ENCODE peak calls at places on chromosomes 5 and 9, in five cellular contexts. S, E, Y, R and F are unnamed samples.

GRCh38 chr5:45639038-45639437 is 57.1 kb downstream of the HCN1 start:
- DNase-seq in Y (no peak), S (no peak), E (no peak), R (no peak), F (peak; percentile 0)

GRCh38 chr5:102826629-102827028 is 71.5 kb downstream of the PAM start:
- DNase-seq in Y (no peak), R (no peak), S (no peak), E (no peak), F (peak; percentile 4)

GRCh38 chr9:31908158-31908890 is 476.1 kb upstream of the ACO1 start:
- DNase-seq in E (no peak), R (no peak), S (no peak), Y (no peak), F (peak; percentile 85)

GRCh38 chr9:119365291-119366027 is 3.8 kb downstream of the BRINP1 start:
- DNase-seq in S (no peak), E (no peak), Y (no peak), R (no peak), F (peak; percentile 43)

GRCh38 chr5:87231037-87231808 is 36.5 kb upstream of the RASA1 start:
- DNase-seq in E (no peak), Y (no peak), R (no peak), S (no peak), F (no peak)

GRCh38 chr5:56487528-56488115 is 254.5 kb upstream of the ANKRD55 start:
- DNase-seq in Y (no peak), S (no peak), R (no peak), E (no peak), F (no peak)

GRCh38 chr9:7094052-7094451 is 336.3 kb downstream of the KDM4C start:
- DNase-seq in S (no peak), R (no peak), Y (no peak), E (no peak), F (peak; percentile 37)

GRCh38 chr5:92421937-92422336 is 1038.8 kb upstream of the ARRDC3 start:
- DNase-seq in E (no peak), S (no peak), R (no peak), Y (peak; percentile 30), F (no peak)

GRCh38 chr9:114290561-114290986 is 32.3 kb upstream of the ORM1 start:
- DNase-seq in E (peak; percentile 8), Y (no peak), R (peak; percentile 1), S (peak; percentile 32), F (no peak)

GRCh38 chr9:116414374-116414773 is 260.8 kb downstream of the PAPPA start:
- DNase-seq in Y (no peak), R (no peak), E (no peak), S (no peak), F (no peak)

GRCh38 chr5:160961761-160962160 is 109.8 kb upstream of the ATP10B start:
- DNase-seq in S (no peak), E (no peak), R (no peak), Y (no peak), F (peak; percentile 51)

GRCh38 chr9:81150016-81150625 is 539.2 kb downstream of the TLE1 start:
- DNase-seq in Y (no peak), R (no peak), S (no peak), E (no peak), F (no peak)

GRCh38 chr5:122312670-122312988 is 592 bp downstream of the SNCAIP start:
- DNase-seq in S (no peak), Y (no peak), R (no peak), E (peak; percentile 13), F (peak; percentile 15)

GRCh38 chr5:157926171-157926671 is 67.3 kb upstream of the CLINT1 start:
- DNase-seq in S (no peak), R (no peak), E (no peak), Y (no peak), F (no peak)

GRCh38 chr9:92911496-92912475 is 33.9 kb upstream of the ZNF484 start:
- DNase-seq in R (no peak), Y (no peak), E (no peak), S (no peak), F (peak; percentile 22)

GRCh38 chr9:21576331-21577189 is 94.4 kb upstream of the IFNE start:
- DNase-seq in Y (peak; percentile 38), R (no peak), S (no peak), E (no peak), F (peak; percentile 93)

GRCh38 chr9:347667-348292 is 133.1 kb downstream of the DOCK8 start:
- DNase-seq in E (no peak), S (no peak), R (no peak), Y (peak; percentile 1), F (peak; percentile 62)

GRCh38 chr5:2705861-2706260 is 45.6 kb downstream of the IRX2 start:
- DNase-seq in S (no peak), E (no peak), R (no peak), Y (no peak), F (no peak)

GRCh38 chr9:4339783-4340335 is 40.0 kb upstream of the GLIS3 start:
- DNase-seq in S (no peak), R (no peak), E (no peak), Y (no peak), F (peak; percentile 23)

GRCh38 chr9:109889456-109889855 is 109.5 kb downstream of the PALM2AKAP2 start:
- DNase-seq in S (no peak), Y (no peak), E (no peak), R (no peak), F (peak; percentile 95)

GRCh38 chr5:35478856-35479682 is 138.6 kb upstream of the SPEF2 start:
- DNase-seq in Y (no peak), R (no peak), E (no peak), S (no peak), F (peak; percentile 50)

GRCh38 chr5:24381861-24382460 is 262.8 kb downstream of the CDH10 start:
- DNase-seq in Y (no peak), E (no peak), S (no peak), R (no peak), F (peak; percentile 2)

GRCh38 chr5:36444582-36444999 is 142.9 kb upstream of the RANBP3L start:
- DNase-seq in R (peak; percentile 13), E (peak; percentile 21), Y (no peak), S (no peak), F (peak; percentile 80)

GRCh38 chr5:15209053-15209762 is 290.8 kb upstream of the FBXL7 start:
- DNase-seq in R (no peak), E (no peak), Y (no peak), S (no peak), F (no peak)

GRCh38 chr9:81823672-81824554 is 104.3 kb upstream of the SPATA31D4 start:
- DNase-seq in Y (no peak), R (no peak), E (no peak), S (no peak), F (no peak)

GRCh38 chr5:14588758-14589543 is 7.4 kb downstream of the OTULINL start:
- DNase-seq in E (no peak), R (no peak), Y (no peak), S (peak; percentile 76), F (no peak)

GRCh38 chr5:38403407-38403806 is 145.0 kb downstream of the EGFLAM start:
- DNase-seq in S (no peak), E (no peak), R (no peak), Y (no peak), F (peak; percentile 43)

GRCh38 chr9:113042884-113043657 is 13.5 kb downstream of the ZFP37 start:
- DNase-seq in E (no peak), R (no peak), S (no peak), Y (no peak), F (peak; percentile 7)

GRCh38 chr5:23468658-23469057 is 38.8 kb upstream of the PRDM9 start:
- DNase-seq in R (no peak), Y (no peak), E (no peak), S (no peak), F (no peak)

GRCh38 chr5:109703165-109703564 is 13.4 kb downstream of the MAN2A1 start:
- DNase-seq in E (no peak), R (no peak), S (no peak), Y (no peak), F (no peak)

GRCh38 chr5:74595143-74595915 is 45.2 kb downstream of the ENC1 start:
- DNase-seq in R (no peak), S (no peak), E (no peak), Y (peak; percentile 22), F (no peak)

GRCh38 chr9:125889524-125890473 is 142.6 kb downstream of the PBX3 start:
- DNase-seq in E (peak; percentile 39), S (peak; percentile 53), R (no peak), Y (no peak), F (peak; percentile 43)

GRCh38 chr9:34985311-34985899 is 4.1 kb upstream of the DNAJB5 start:
- DNase-seq in Y (peak; percentile 50), E (peak; percentile 43), S (no peak), R (no peak), F (peak; percentile 70)

GRCh38 chr9:100396769-100397168 is 30.2 kb upstream of the MSANTD3 start:
- DNase-seq in Y (no peak), R (no peak), E (no peak), S (no peak), F (no peak)

GRCh38 chr9:75200892-75201470 is 112.7 kb downstream of the OSTF1 start:
- DNase-seq in Y (no peak), S (no peak), R (no peak), E (no peak), F (peak; percentile 73)
- TF ChIP-seq CTCF in Y (peak; percentile 28), S (peak; percentile 73), R (peak; percentile 79), E (peak; percentile 73), F (peak; percentile 60)

GRCh38 chr5:30034870-30035269 is 1158.6 kb upstream of the CDH6 start:
- DNase-seq in Y (no peak), S (no peak), E (no peak), R (no peak), F (no peak)
- H3K4me3 ChIP-seq in Y (no peak overlapping the region), S (no peak overlapping the region), E (no peak overlapping the region), R (no peak overlapping the region), F (no peak overlapping the region)

GRCh38 chr5:126936775-126937418 is 93.5 kb downstream of the MARCHF3 start:
- DNase-seq in S (no peak), E (no peak), R (no peak), Y (no peak), F (no peak)
- TF ChIP-seq CTCF in S (no peak), E (no peak), R (no peak), Y (no peak), F (no peak)

GRCh38 chr5:60522299-60522915 is 177.6 kb downstream of the DEPDC1B start:
- DNase-seq in Y (no peak), R (no peak), S (no peak), E (no peak), F (no peak)
- H3K4me3 ChIP-seq in Y (no peak overlapping the region), R (peak overlapping the region; percentile 1), S (peak overlapping the region; percentile 9), E (no peak overlapping the region), F (no peak overlapping the region)

DNA sequence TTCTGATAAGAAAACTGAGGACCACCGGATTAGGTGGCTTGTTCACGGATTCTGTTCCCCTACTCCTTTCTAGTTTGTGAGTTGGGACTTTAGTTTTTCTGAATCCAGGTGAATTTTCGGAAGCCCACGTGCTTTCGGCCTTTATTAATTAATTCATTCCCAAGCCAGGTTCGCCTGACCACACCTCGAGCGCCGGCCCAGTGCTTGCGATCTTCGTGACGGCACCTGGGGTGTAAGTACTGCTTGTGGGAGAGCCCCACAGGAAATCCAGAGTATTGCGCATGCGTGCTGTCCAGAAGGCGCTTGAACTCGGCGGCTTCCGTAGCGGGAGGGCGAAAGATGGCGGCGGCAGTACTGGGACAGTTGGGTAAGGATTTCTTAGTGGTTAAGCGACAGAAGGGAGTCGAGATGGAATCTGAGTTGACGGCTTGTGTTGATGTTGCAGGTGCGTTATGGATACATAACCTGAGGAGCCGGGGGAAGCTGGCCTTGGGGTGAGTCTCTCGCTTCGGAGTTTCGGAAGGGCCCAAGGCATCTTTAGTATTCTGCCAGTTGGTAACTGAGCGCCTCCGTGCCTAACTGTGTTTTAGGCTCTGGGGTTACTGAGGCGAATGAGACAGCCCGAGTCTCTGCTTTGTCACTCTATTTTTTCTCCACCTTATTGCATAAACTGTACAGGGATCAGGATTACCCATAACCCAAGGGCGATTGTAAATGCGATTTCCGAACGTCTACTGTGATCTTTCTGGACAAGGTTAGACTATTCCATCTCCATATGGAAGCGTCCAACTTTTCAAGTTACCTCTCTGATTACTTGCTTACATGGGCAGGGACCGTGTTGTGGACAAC is at the start of gene MRPL22:
- DNase-seq in S (peak; percentile 95), R (peak; percentile 67), Y (peak; percentile 82), E (peak; percentile 92), F (peak; percentile 97)
- TF ChIP-seq CTCF in S (no peak), R (peak; percentile 3), Y (no peak), E (peak; percentile 35), F (no peak)